ENCODE peak calls at places on chromosomes 16 and 17, in eight cellular contexts. D, A, F, V, C, L, O and E are unnamed samples.

GRCh38 chr17:77580531-77580930 is 378.0 kb upstream of the TNRC6C start:
- DNase-seq in D (no peak), A (no peak), F (no peak), V (no peak), C (no peak), L (no peak), O (no peak), E (no peak)

GRCh38 chr16:3854740-3855139 is 25.8 kb downstream of the CREBBP start:
- DNase-seq in D (peak; percentile 55), A (no peak), F (no peak), V (no peak), C (no peak), L (no peak), O (no peak), E (no peak)

GRCh38 chr16:85166699-85167588 is 54.7 kb upstream of the CIBAR2 start:
- DNase-seq in D (no peak), A (no peak), F (no peak), V (no peak), C (no peak), L (no peak), O (no peak), E (peak; percentile 32)

GRCh38 chr17:5032865-5033264 is 2.4 kb downstream of the SLC52A1 start:
- DNase-seq in D (no peak), A (no peak), F (no peak), V (no peak), C (no peak), L (no peak), O (no peak), E (no peak)

GRCh38 chr16:11045846-11046245 is 101.5 kb downstream of the CLEC16A start:
- DNase-seq in D (peak; percentile 22), A (no peak), F (no peak), V (no peak), C (peak; percentile 31), L (no peak), O (no peak), E (no peak)

GRCh38 chr16:4855804-4856203 is 8.5 kb downstream of the UBN1 start:
- DNase-seq in D (no peak), A (no peak), F (no peak), V (no peak), C (no peak), L (no peak), O (no peak), E (no peak)

GRCh38 chr16:64416232-64417010 is 705.4 kb downstream of the CDH11 start:
- DNase-seq in D (peak; percentile 52), A (no peak), F (no peak), V (peak; percentile 39), C (peak; percentile 85), L (no peak), O (peak; percentile 67), E (peak; percentile 9)

GRCh38 chr17:75525806-75526554 is 483 bp downstream of the LLGL2 start:
- DNase-seq in D (no peak), A (peak; percentile 93), F (no peak), V (peak; percentile 37), C (no peak), L (no peak), O (no peak), E (no peak)

GRCh38 chr17:38426441-38426840 is 1.8 kb upstream of the ARHGAP23 start:
- DNase-seq in D (no peak), A (no peak), F (no peak), V (no peak), C (no peak), L (no peak), O (no peak), E (no peak)

GRCh38 chr17:38428150-38428642 is at the start of gene ARHGAP23:
- DNase-seq in D (peak; percentile 79), A (peak; percentile 74), F (no peak), V (peak; percentile 41), C (peak; percentile 65), L (peak; percentile 82), O (no peak), E (no peak)

GRCh38 chr17:38425744-38426143 is 2.5 kb upstream of the ARHGAP23 start:
- DNase-seq in D (peak; percentile 46), A (no peak), F (no peak), V (no peak), C (peak; percentile 32), L (peak; percentile 73), O (no peak), E (no peak)

GRCh38 chr17:38428643-38429371 is 543 bp downstream of the ARHGAP23 start:
- DNase-seq in D (peak; percentile 55), A (peak; percentile 58), F (no peak), V (peak; percentile 31), C (peak; percentile 44), L (peak; percentile 77), O (no peak), E (no peak)

DNA sequence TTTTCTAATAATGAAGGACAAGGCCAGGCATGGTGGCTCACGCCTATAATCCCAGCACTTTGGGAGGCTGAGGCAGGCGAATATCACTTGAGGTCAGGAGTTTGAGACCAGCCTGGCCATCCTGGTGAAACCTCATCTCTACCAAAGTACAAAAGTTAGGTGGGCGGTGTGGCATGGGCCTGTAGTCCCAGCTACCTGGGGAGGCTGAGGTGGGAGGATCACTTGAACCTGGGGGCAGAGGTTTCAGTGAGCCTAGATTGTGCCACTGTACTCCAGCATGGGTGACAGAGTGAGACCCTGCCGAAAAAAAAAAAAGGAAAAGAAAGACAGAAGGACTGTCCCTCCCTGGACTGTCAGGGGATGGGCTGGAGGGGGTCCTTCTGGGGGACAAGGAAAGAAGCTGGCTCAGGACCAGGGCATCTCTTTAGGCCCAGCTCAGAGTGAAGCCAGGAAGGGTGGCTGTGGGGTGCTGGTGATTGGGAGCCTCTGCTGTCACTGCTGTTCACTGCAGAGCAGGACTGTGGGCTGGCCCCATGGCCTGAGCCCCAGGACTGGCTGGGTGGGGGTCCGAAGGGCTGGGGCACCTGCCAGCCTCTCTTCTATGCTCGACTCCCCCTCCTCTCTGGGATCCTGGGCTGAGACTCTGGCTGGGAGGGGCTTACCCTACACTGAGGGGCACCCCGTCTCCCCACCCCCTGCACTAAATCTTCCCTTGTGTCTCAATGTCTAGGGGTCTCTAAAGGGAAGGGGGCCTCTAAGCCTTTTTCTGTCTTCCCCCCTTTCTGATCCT is 909 bp upstream of the ARHGAP23 start:
- DNase-seq in D (no peak), A (no peak), F (no peak), V (no peak), C (no peak), L (no peak), O (no peak), E (no peak)
- H3K4me3 ChIP-seq in D (peak overlapping the region; percentile 43), A (peak overlapping the region; percentile 66), F (no peak overlapping the region), V (peak overlapping the region; percentile 82), C (peak overlapping the region; percentile 67), L (peak overlapping the region; percentile 93), O (peak overlapping the region; percentile 72), E (peak overlapping the region; percentile 38)

GRCh38 chr16:52070341-52071057 is 476.4 kb downstream of the TOX3 start:
- DNase-seq in D (no peak), A (no peak), F (no peak), V (no peak), C (no peak), L (no peak), O (no peak), E (no peak)

GRCh38 chr16:52068447-52069074 is 478.4 kb downstream of the TOX3 start:
- DNase-seq in D (peak; percentile 21), A (peak; percentile 72), F (no peak), V (peak; percentile 5), C (peak; percentile 6), L (no peak), O (peak; percentile 25), E (peak; percentile 57)

GRCh38 chr16:52066951-52067350 is 480.0 kb downstream of the TOX3 start:
- DNase-seq in D (no peak), A (no peak), F (no peak), V (no peak), C (no peak), L (no peak), O (no peak), E (no peak)

GRCh38 chr16:52071101-52071500 is 475.8 kb downstream of the TOX3 start:
- DNase-seq in D (no peak), A (no peak), F (no peak), V (no peak), C (no peak), L (no peak), O (no peak), E (no peak)

GRCh38 chr16:52069866-52070265 is 477.1 kb downstream of the TOX3 start:
- DNase-seq in D (peak; percentile 27), A (peak; percentile 59), F (no peak), V (peak; percentile 2), C (peak; percentile 11), L (no peak), O (peak; percentile 25), E (peak; percentile 54)
- TF ChIP-seq CTCF in D (peak; percentile 21), A (peak; percentile 69), F (no peak), V (peak; percentile 21), C (peak; percentile 6), L (no peak), O (peak; percentile 10), E (peak; percentile 40)

GRCh38 chr17:20071824-20072691 is 62.9 kb downstream of the SPECC1 start:
- DNase-seq in D (no peak), A (no peak), F (no peak), V (peak; percentile 14), C (no peak), L (no peak), O (no peak), E (peak; percentile 35)

GRCh38 chr17:20074489-20074888 is 65.3 kb downstream of the SPECC1 start:
- DNase-seq in D (no peak), A (no peak), F (no peak), V (no peak), C (no peak), L (no peak), O (no peak), E (no peak)

GRCh38 chr17:20072692-20072992 is 63.5 kb downstream of the SPECC1 start:
- DNase-seq in D (no peak), A (no peak), F (no peak), V (no peak), C (no peak), L (no peak), O (no peak), E (no peak)

GRCh38 chr17:20073056-20073979 is 64.2 kb downstream of the SPECC1 start:
- DNase-seq in D (peak; percentile 84), A (no peak), F (peak; percentile 60), V (no peak), C (peak; percentile 30), L (peak; percentile 69), O (peak; percentile 40), E (no peak)

GRCh38 chr17:20074001-20074400 is 64.8 kb downstream of the SPECC1 start:
- DNase-seq in D (peak; percentile 38), A (no peak), F (no peak), V (no peak), C (no peak), L (no peak), O (no peak), E (no peak)
- H3K4me3 ChIP-seq in D (no peak overlapping the region), A (no peak overlapping the region), F (no peak overlapping the region), V (no peak overlapping the region), C (no peak overlapping the region), L (peak overlapping the region; percentile 55), O (no peak overlapping the region), E (no peak overlapping the region)

DNA sequence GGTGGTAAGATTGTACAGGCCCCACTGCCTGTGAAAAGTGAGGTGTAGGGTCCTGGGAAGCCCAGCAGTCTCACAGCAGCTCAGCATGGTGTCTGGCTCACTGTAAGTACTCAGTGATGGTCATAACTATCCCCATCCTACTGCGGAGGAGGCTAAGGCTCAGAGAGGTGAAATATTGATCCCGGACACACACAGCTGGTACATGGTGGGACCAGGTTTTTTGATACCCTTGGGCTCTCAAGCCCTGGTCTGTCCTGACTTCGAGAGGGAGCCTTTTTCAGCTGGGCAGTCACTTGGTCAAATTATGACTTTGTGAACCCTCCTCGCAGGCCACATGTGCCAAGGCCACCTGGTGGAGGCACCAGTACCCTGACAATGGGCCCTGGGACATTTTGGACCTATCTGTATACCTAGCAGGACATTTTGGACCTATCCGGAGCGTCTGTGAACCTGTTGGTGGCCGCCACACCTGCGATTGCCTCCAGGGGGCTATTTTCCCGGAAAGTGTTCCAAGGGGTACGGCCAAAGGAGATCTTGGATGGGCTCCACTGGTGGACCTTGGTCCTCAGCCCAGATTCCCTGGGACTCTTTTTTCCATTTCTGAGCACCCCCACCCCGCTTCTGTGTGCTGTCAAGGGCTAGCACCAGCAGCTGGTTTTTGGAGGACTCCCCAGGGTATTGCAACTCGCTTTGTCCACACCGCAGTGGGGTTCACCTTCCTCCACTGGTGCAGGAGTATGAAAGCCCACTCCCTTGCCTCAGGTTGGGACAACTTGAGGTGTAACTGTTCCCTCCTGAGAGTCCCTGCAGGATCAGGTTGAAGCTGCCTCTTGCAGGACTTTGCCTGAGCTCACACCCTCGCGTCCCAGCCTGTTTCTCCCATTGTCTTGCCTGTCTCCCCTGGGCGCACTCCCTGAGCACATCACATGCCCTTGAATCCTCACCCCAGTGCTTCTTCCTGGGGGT is 83.6 kb upstream of the NKD1 start:
- DNase-seq in D (no peak), A (no peak), F (no peak), V (no peak), C (no peak), L (no peak), O (no peak), E (no peak)
- TF ChIP-seq CTCF in D (no peak), A (peak; percentile 37), F (no peak), V (no peak), C (no peak), L (no peak), O (peak; percentile 34), E (no peak)